ENCODE peak calls at places on chromosome 7, in seven cellular contexts. One of them, this sample, is unnamed.

GRCh38 chr7:47771301-47771989 is 176.8 kb downstream of the PKD1L1 start:
- DNase-seq in right lobe of liver: no peak
- DNase-seq in CD8-positive, alpha-beta T cell: no peak
- DNase-seq in fibroblast of lung: peak
- DNase-seq in IMR-90: no peak
- DNase-seq in adrenal gland: no peak
- DNase-seq in stomach: no peak
- DNase-seq in this sample: no peak

GRCh38 chr7:2934984-2935740 is 91.1 kb upstream of the GNA12 start:
- DNase-seq in right lobe of liver: peak
- DNase-seq in CD8-positive, alpha-beta T cell: no peak
- DNase-seq in fibroblast of lung: no peak
- DNase-seq in IMR-90: no peak
- DNase-seq in adrenal gland: no peak
- DNase-seq in stomach: no peak
- DNase-seq in this sample: no peak

GRCh38 chr7:54878339-54878738 is 119.3 kb upstream of the SEC61G start:
- DNase-seq in right lobe of liver: no peak
- DNase-seq in CD8-positive, alpha-beta T cell: no peak
- DNase-seq in fibroblast of lung: peak
- DNase-seq in IMR-90: peak
- DNase-seq in adrenal gland: no peak
- DNase-seq in stomach: no peak
- DNase-seq in this sample: no peak

GRCh38 chr7:51000956-51001355 is 218.3 kb upstream of the GRB10 start:
- DNase-seq in right lobe of liver: no peak
- DNase-seq in CD8-positive, alpha-beta T cell: no peak
- DNase-seq in fibroblast of lung: no peak
- DNase-seq in IMR-90: no peak
- DNase-seq in adrenal gland: no peak
- DNase-seq in stomach: no peak
- DNase-seq in this sample: peak

GRCh38 chr7:822692-823276 is 9.5 kb upstream of the SUN1 start:
- DNase-seq in right lobe of liver: no peak
- DNase-seq in CD8-positive, alpha-beta T cell: no peak
- DNase-seq in fibroblast of lung: no peak
- DNase-seq in IMR-90: no peak
- DNase-seq in adrenal gland: no peak
- DNase-seq in stomach: no peak
- DNase-seq in this sample: peak

GRCh38 chr7:75040512-75040911 is 33.1 kb downstream of the RCC1L start:
- DNase-seq in right lobe of liver: no peak
- DNase-seq in CD8-positive, alpha-beta T cell: no peak
- DNase-seq in fibroblast of lung: no peak
- DNase-seq in IMR-90: no peak
- DNase-seq in adrenal gland: no peak
- DNase-seq in stomach: no peak
- DNase-seq in this sample: no peak

GRCh38 chr7:155749578-155749977 is 62.7 kb downstream of the SHH start:
- DNase-seq in right lobe of liver: no peak
- DNase-seq in CD8-positive, alpha-beta T cell: no peak
- DNase-seq in fibroblast of lung: no peak
- DNase-seq in IMR-90: no peak
- DNase-seq in adrenal gland: no peak
- DNase-seq in stomach: no peak
- DNase-seq in this sample: no peak

GRCh38 chr7:641966-642365 is 84.5 kb upstream of the DNAAF5 start:
- DNase-seq in right lobe of liver: no peak
- DNase-seq in CD8-positive, alpha-beta T cell: no peak
- DNase-seq in fibroblast of lung: no peak
- DNase-seq in IMR-90: no peak
- DNase-seq in adrenal gland: no peak
- DNase-seq in stomach: no peak
- DNase-seq in this sample: no peak

GRCh38 chr7:42940985-42941847 is 9.0 kb downstream of the MRPL32 start:
- DNase-seq in right lobe of liver: peak
- DNase-seq in CD8-positive, alpha-beta T cell: peak
- DNase-seq in fibroblast of lung: peak
- DNase-seq in IMR-90: peak
- DNase-seq in adrenal gland: peak
- DNase-seq in stomach: peak
- DNase-seq in this sample: peak

GRCh38 chr7:37770813-37771212 is 77.6 kb upstream of the NME8 start:
- DNase-seq in right lobe of liver: no peak
- DNase-seq in CD8-positive, alpha-beta T cell: no peak
- DNase-seq in fibroblast of lung: no peak
- DNase-seq in IMR-90: no peak
- DNase-seq in adrenal gland: no peak
- DNase-seq in stomach: no peak
- DNase-seq in this sample: no peak

DNA sequence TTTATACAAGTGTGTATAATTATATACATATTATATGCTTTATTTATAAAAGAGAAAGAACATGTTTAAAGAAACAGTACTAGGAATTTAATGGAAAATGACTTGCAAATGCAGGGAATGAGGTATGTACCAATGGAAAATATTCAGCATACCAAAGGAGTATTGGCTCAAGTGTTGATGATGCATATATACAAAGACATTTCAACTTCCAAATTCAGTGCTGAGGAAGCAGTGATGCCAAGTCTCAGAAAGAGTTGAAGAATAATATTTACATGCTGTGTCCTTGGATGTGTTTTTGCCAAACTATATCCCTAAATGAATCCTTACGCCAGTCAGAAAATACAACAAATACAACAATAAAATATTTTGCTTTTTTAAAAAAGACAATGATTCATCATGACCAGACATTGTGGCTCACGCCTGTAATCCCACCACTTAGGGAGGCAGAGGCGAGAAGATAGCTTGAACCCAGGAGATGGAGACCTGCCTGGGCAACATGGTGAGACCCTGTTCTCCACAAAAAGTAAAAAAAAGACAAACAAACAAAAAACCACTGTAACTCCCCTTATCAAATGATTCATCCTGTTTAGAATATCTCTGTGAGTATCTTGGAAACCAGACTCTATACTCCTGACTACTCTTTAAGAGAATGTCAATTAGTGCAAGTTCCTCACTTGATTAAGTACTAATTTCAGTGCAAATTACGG is 157.2 kb downstream of the CHRM2 start:
- DNase-seq in right lobe of liver: no peak
- DNase-seq in CD8-positive, alpha-beta T cell: no peak
- DNase-seq in fibroblast of lung: peak
- DNase-seq in IMR-90: peak
- DNase-seq in adrenal gland: no peak
- DNase-seq in stomach: no peak
- DNase-seq in this sample: no peak
- H3K27ac ChIP-seq in right lobe of liver: no peak
- H3K27ac ChIP-seq in CD8-positive, alpha-beta T cell: no peak
- H3K27ac ChIP-seq in fibroblast of lung: peak
- H3K27ac ChIP-seq in IMR-90: peak
- H3K27ac ChIP-seq in adrenal gland: no peak
- H3K27ac ChIP-seq in stomach: peak
- H3K27ac ChIP-seq in this sample: no peak

GRCh38 chr7:49453486-49453885 is 320.0 kb upstream of the VWC2 start:
- DNase-seq in right lobe of liver: no peak
- DNase-seq in CD8-positive, alpha-beta T cell: no peak
- DNase-seq in fibroblast of lung: no peak
- DNase-seq in IMR-90: no peak
- DNase-seq in adrenal gland: no peak
- DNase-seq in stomach: no peak
- DNase-seq in this sample: no peak
- H3K27ac ChIP-seq in right lobe of liver: no peak
- H3K27ac ChIP-seq in CD8-positive, alpha-beta T cell: no peak
- H3K27ac ChIP-seq in fibroblast of lung: no peak
- H3K27ac ChIP-seq in IMR-90: no peak
- H3K27ac ChIP-seq in adrenal gland: no peak
- H3K27ac ChIP-seq in stomach: no peak
- H3K27ac ChIP-seq in this sample: no peak

GRCh38 chr7:156947120-156947843 is 2.2 kb upstream of the NOM1 start:
- DNase-seq in right lobe of liver: no peak
- DNase-seq in CD8-positive, alpha-beta T cell: no peak
- DNase-seq in fibroblast of lung: no peak
- DNase-seq in IMR-90: no peak
- DNase-seq in adrenal gland: no peak
- DNase-seq in stomach: no peak
- DNase-seq in this sample: no peak

GRCh38 chr7:156949541-156950380 is at the start of gene NOM1:
- DNase-seq in right lobe of liver: peak
- DNase-seq in CD8-positive, alpha-beta T cell: peak
- DNase-seq in fibroblast of lung: peak
- DNase-seq in IMR-90: peak
- DNase-seq in adrenal gland: peak
- DNase-seq in stomach: peak
- DNase-seq in this sample: peak

GRCh38 chr7:156944876-156945275 is 4.6 kb upstream of the NOM1 start:
- DNase-seq in right lobe of liver: no peak
- DNase-seq in CD8-positive, alpha-beta T cell: no peak
- DNase-seq in fibroblast of lung: no peak
- DNase-seq in IMR-90: no peak
- DNase-seq in adrenal gland: no peak
- DNase-seq in stomach: no peak
- DNase-seq in this sample: peak

GRCh38 chr7:156950381-156950858 is 908 bp downstream of the NOM1 start:
- DNase-seq in right lobe of liver: no peak
- DNase-seq in CD8-positive, alpha-beta T cell: no peak
- DNase-seq in fibroblast of lung: no peak
- DNase-seq in IMR-90: peak
- DNase-seq in adrenal gland: no peak
- DNase-seq in stomach: no peak
- DNase-seq in this sample: no peak

GRCh38 chr7:156948361-156948760 is 1.2 kb upstream of the NOM1 start:
- DNase-seq in right lobe of liver: no peak
- DNase-seq in CD8-positive, alpha-beta T cell: no peak
- DNase-seq in fibroblast of lung: no peak
- DNase-seq in IMR-90: no peak
- DNase-seq in adrenal gland: no peak
- DNase-seq in stomach: no peak
- DNase-seq in this sample: no peak
- H3K27ac ChIP-seq in right lobe of liver: no peak
- H3K27ac ChIP-seq in CD8-positive, alpha-beta T cell: no peak
- H3K27ac ChIP-seq in fibroblast of lung: no peak
- H3K27ac ChIP-seq in IMR-90: no peak
- H3K27ac ChIP-seq in adrenal gland: no peak
- H3K27ac ChIP-seq in stomach: no peak
- H3K27ac ChIP-seq in this sample: no peak

GRCh38 chr7:22356010-22356854 is 722 bp downstream of the RAPGEF5 start:
- DNase-seq in right lobe of liver: no peak
- DNase-seq in CD8-positive, alpha-beta T cell: no peak
- DNase-seq in fibroblast of lung: no peak
- DNase-seq in IMR-90: no peak
- DNase-seq in adrenal gland: no peak
- DNase-seq in stomach: peak
- DNase-seq in this sample: peak
- H3K27ac ChIP-seq in right lobe of liver: peak
- H3K27ac ChIP-seq in CD8-positive, alpha-beta T cell: no peak
- H3K27ac ChIP-seq in fibroblast of lung: no peak
- H3K27ac ChIP-seq in IMR-90: no peak
- H3K27ac ChIP-seq in adrenal gland: no peak
- H3K27ac ChIP-seq in stomach: no peak
- H3K27ac ChIP-seq in this sample: no peak

This sample was measured in GM23338.